ENCODE peak calls at places on chromosomes 16 and 17, in eight cellular contexts. R is A549; T is glutamatergic neuron; Y is effector memory CD4-positive, alpha-beta T cell; M is islet precursor cell; A is NCI-H2081; L is stimulated activated CD4-positive, alpha-beta T cell treated with anti-CD3 and anti-CD28 coated beads, Interleukin-2, amount 100 ng/mL, for 24 hours; U is B cell. J is an unnamed sample.

GRCh38 chr17:1644493-1645206 is 882 bp downstream of the SCARF1 start:
- DNase-seq in M (peak), L (peak), Y (no peak), U (peak), A (no peak), R (no peak), T (no peak), J (no peak)

GRCh38 chr16:77548766-77549165 is 113.9 kb upstream of the ADAMTS18 start:
- DNase-seq in A (no peak), T (no peak), R (no peak), L (no peak), M (no peak), U (no peak), Y (no peak), J (no peak)

GRCh38 chr17:40590742-40591141 is 25.5 kb upstream of the CCR7 start:
- DNase-seq in L (no peak), U (no peak), R (no peak), A (no peak), T (no peak), Y (no peak), M (no peak), J (no peak)

GRCh38 chr17:81888105-81888987 is 3.0 kb downstream of the ALYREF start:
- DNase-seq in A (no peak), U (no peak), R (no peak), L (no peak), T (no peak), Y (no peak), M (peak), J (no peak)

GRCh38 chr17:39626171-39626670 is 531 bp upstream of the PPP1R1B start:
- DNase-seq in A (no peak), U (no peak), Y (no peak), T (no peak), L (no peak), M (no peak), R (no peak), J (no peak)

GRCh38 chr16:12509121-12509520 is 294.6 kb downstream of the CPPED1 start:
- DNase-seq in M (no peak), A (no peak), L (no peak), R (no peak), U (no peak), Y (no peak), T (no peak), J (no peak)

GRCh38 chr16:52497067-52497816 is 49.7 kb downstream of the TOX3 start:
- DNase-seq in A (peak), T (no peak), M (no peak), U (no peak), L (no peak), R (no peak), Y (no peak), J (no peak)

GRCh38 chr16:71943887-71944286 is 48.6 kb downstream of the IST1 start:
- DNase-seq in Y (no peak), L (no peak), A (no peak), M (no peak), R (no peak), U (no peak), T (no peak), J (peak)

GRCh38 chr17:19769946-19770652 is 22.0 kb upstream of the ALDH3A1 start:
- DNase-seq in R (no peak), U (no peak), Y (no peak), T (no peak), M (no peak), A (no peak), L (no peak), J (no peak)